ENCODE peak calls at places on chromosome 11, in seven cellular contexts. Q is neural progenitor cell; S is NCI-H345; A is AG10803; H is activated naive CD4-positive, alpha-beta T cell; O is activated naive CD8-positive, alpha-beta T cell treated with anti-CD3 and anti-CD28 coated beads, Interleukin-2, amount 50 U/mL, for 16 hours; J is breast epithelium. I is an unnamed sample.

GRCh38 chr11:119207300-119207570 is 1.1 kb downstream of the CBL start:
- DNase-seq in Q (no peak), S (no peak), A (peak), H (no peak), O (no peak), J (no peak), I (no peak)

GRCh38 chr11:46808804-46809431 is 37.2 kb downstream of the CKAP5 start:
- DNase-seq in Q (no peak), S (no peak), A (peak), H (no peak), O (no peak), J (no peak), I (no peak)

GRCh38 chr11:107102692-107103463 is 84.6 kb upstream of the GUCY1A2 start:
- DNase-seq in Q (no peak), S (no peak), A (no peak), H (no peak), O (no peak), J (no peak), I (no peak)

GRCh38 chr11:72369786-72370185 is 64.5 kb downstream of the CLPB start:
- DNase-seq in Q (no peak), S (no peak), A (no peak), H (no peak), O (no peak), J (no peak), I (no peak)

GRCh38 chr11:67055812-67056211 is 835 bp upstream of the RHOD start:
- DNase-seq in Q (peak), S (no peak), A (peak), H (no peak), O (no peak), J (no peak), I (no peak)

GRCh38 chr11:32830413-32830738 is 649 bp downstream of the PRRG4 start:
- DNase-seq in Q (no peak), S (no peak), A (no peak), H (no peak), O (no peak), J (peak), I (no peak)

GRCh38 chr11:97574976-97575665 is 1185.3 kb downstream of the JRKL start:
- DNase-seq in Q (no peak), S (no peak), A (no peak), H (no peak), O (no peak), J (no peak), I (no peak)

GRCh38 chr11:8962827-8963226 is 1.4 kb downstream of the TMEM9B start:
- DNase-seq in Q (no peak), S (no peak), A (no peak), H (no peak), O (no peak), J (no peak), I (no peak)

GRCh38 chr11:2885676-2886081 is at the start of gene CDKN1C:
- DNase-seq in Q (peak), S (peak), A (peak), H (peak), O (peak), J (peak), I (peak)

GRCh38 chr11:95487391-95487790 is 256.4 kb upstream of the SESN3 start:
- DNase-seq in Q (no peak), S (no peak), A (peak), H (no peak), O (no peak), J (no peak), I (no peak)

GRCh38 chr11:14702760-14703159 is 59.2 kb downstream of the PDE3B start:
- DNase-seq in Q (no peak), S (no peak), A (no peak), H (no peak), O (no peak), J (no peak), I (no peak)

GRCh38 chr11:35085766-35086165 is 53.2 kb upstream of the CD44 start:
- DNase-seq in Q (no peak), S (no peak), A (no peak), H (no peak), O (no peak), J (no peak), I (no peak)

GRCh38 chr11:35511666-35512065 is 13.8 kb downstream of the PAMR1 start:
- DNase-seq in Q (no peak), S (no peak), A (peak), H (no peak), O (no peak), J (no peak), I (no peak)

GRCh38 chr11:64856382-64857227 is 12.2 kb upstream of the CDC42BPG start:
- DNase-seq in Q (no peak), S (no peak), A (peak), H (no peak), O (no peak), J (no peak), I (no peak)

GRCh38 chr11:18322818-18323570 is 627 bp downstream of the GTF2H1 start:
- DNase-seq in Q (peak), S (no peak), A (peak), H (no peak), O (no peak), J (no peak), I (no peak)

GRCh38 chr11:69461272-69461962 is 20.0 kb upstream of the LINC01488 start:
- DNase-seq in Q (no peak), S (no peak), A (no peak), H (no peak), O (no peak), J (no peak), I (no peak)

GRCh38 chr11:13288375-13289029 is 10.9 kb downstream of the BMAL1 start:
- DNase-seq in Q (no peak), S (no peak), A (no peak), H (no peak), O (no peak), J (no peak), I (no peak)

GRCh38 chr11:117818036-117818858 is 6.3 kb downstream of the FXYD2 start:
- DNase-seq in Q (no peak), S (no peak), A (no peak), H (no peak), O (no peak), J (no peak), I (no peak)

GRCh38 chr11:65036931-65037330 is 4.1 kb upstream of the SAC3D1 start:
- DNase-seq in Q (no peak), S (no peak), A (no peak), H (no peak), O (no peak), J (peak), I (no peak)

GRCh38 chr11:82988936-82989627 is 82.6 kb downstream of the RAB30 start:
- DNase-seq in Q (peak), S (peak), A (no peak), H (no peak), O (no peak), J (no peak), I (no peak)

GRCh38 chr11:6571434-6572008 is 31.9 kb downstream of the RRP8 start:
- DNase-seq in Q (no peak), S (no peak), A (no peak), H (no peak), O (no peak), J (no peak), I (no peak)

GRCh38 chr11:64791781-64792291 is 11.2 kb downstream of the MAP4K2 start:
- DNase-seq in Q (no peak), S (no peak), A (no peak), H (no peak), O (no peak), J (no peak), I (no peak)

GRCh38 chr11:115396533-115396932 is 107.7 kb downstream of the CADM1 start:
- DNase-seq in Q (no peak), S (no peak), A (no peak), H (no peak), O (no peak), J (no peak), I (no peak)

GRCh38 chr11:45777127-45777969 is 27.6 kb upstream of the SLC35C1 start:
- DNase-seq in Q (no peak), S (no peak), A (peak), H (no peak), O (no peak), J (no peak), I (no peak)

GRCh38 chr11:6481924-6482275 is 599 bp downstream of the TIMM10B start:
- DNase-seq in Q (no peak), S (no peak), A (no peak), H (no peak), O (no peak), J (no peak), I (no peak)

GRCh38 chr11:115502636-115503082 is 1.6 kb downstream of the CADM1 start:
- DNase-seq in Q (no peak), S (peak), A (no peak), H (no peak), O (no peak), J (no peak), I (no peak)

GRCh38 chr11:70464509-70465361 is 66.4 kb downstream of the CTTN start:
- DNase-seq in Q (no peak), S (no peak), A (no peak), H (no peak), O (no peak), J (no peak), I (no peak)

GRCh38 chr11:124538019-124538418 is 5.4 kb downstream of the OR8B12 start:
- DNase-seq in Q (no peak), S (no peak), A (peak), H (no peak), O (no peak), J (no peak), I (no peak)

GRCh38 chr11:104164028-104164520 is at the start of gene PDGFD:
- DNase-seq in Q (peak), S (peak), A (peak), H (no peak), O (no peak), J (peak), I (no peak)

GRCh38 chr11:77051511-77051910 is 15.3 kb upstream of the CAPN5 start:
- DNase-seq in Q (no peak), S (no peak), A (no peak), H (no peak), O (no peak), J (no peak), I (no peak)

GRCh38 chr11:65428578-65429068 is 6.0 kb downstream of the NEAT1 start:
- DNase-seq in Q (no peak), S (no peak), A (no peak), H (no peak), O (no peak), J (peak), I (no peak)

I was measured in effector CD8-positive, alpha-beta T cell.